ENCODE peak calls at places on chromosome 21, in four cellular contexts. B is PC-3; Z is CD8-positive, alpha-beta T cell; Y is endothelial cell of umbilical vein. T is an unnamed sample. For H3K4me1, the result is how much of the 10 kb centered on the place peaks cover.

GRCh38 chr21:36070999-36071398 is 1.2 kb downstream of the CBR1 start:
- DNase-seq in B (no peak), Y (no peak), Z (no peak), T (no peak)

GRCh38 chr21:45319461-45320211 is 31.9 kb upstream of the POFUT2 start:
- DNase-seq in B (no peak), Y (peak), Z (no peak), T (no peak)

GRCh38 chr21:18245493-18245967 is 897 bp downstream of the CHODL start:
- DNase-seq in Z (no peak), B (no peak), Y (no peak), T (peak)

GRCh38 chr21:31945116-31945515 is 72.3 kb downstream of the HUNK start:
- DNase-seq in Y (no peak), B (no peak), Z (no peak), T (no peak)

GRCh38 chr21:38631171-38631570 is 132.9 kb upstream of the ERG start:
- DNase-seq in Z (no peak), Y (no peak), B (no peak), T (no peak)

GRCh38 chr21:32412162-32412997 is at the start of gene EVA1C:
- DNase-seq in Y (peak), Z (peak), B (peak), T (no peak)

GRCh38 chr21:43975469-43976098 is 36.5 kb upstream of the TRAPPC10 start:
- DNase-seq in Y (peak), Z (peak), B (peak), T (peak)

GRCh38 chr21:32797679-32798078 is 26.1 kb upstream of the PAXBP1 start:
- DNase-seq in Z (no peak), Y (no peak), B (no peak), T (no peak)

GRCh38 chr21:29656504-29657227 is 283.1 kb downstream of the GRIK1 start:
- DNase-seq in Y (peak), Z (no peak), B (peak), T (peak)

GRCh38 chr21:46606427-46606813 is 1.5 kb upstream of the S100B start:
- DNase-seq in Z (no peak), Y (no peak), B (no peak), T (no peak)

GRCh38 chr21:46608672-46609111 is 3.8 kb upstream of the S100B start:
- DNase-seq in Z (no peak), Y (no peak), B (no peak), T (no peak)

GRCh38 chr21:46613391-46613790 is 8.5 kb upstream of the S100B start:
- DNase-seq in Z (no peak), B (no peak), Y (no peak), T (no peak)

GRCh38 chr21:46607605-46608004 is 2.7 kb upstream of the S100B start:
- DNase-seq in Y (no peak), Z (no peak), B (no peak), T (no peak)

GRCh38 chr21:46610018-46610701 is 5.3 kb upstream of the S100B start:
- DNase-seq in Z (no peak), B (no peak), Y (no peak), T (no peak)
- TF ChIP-seq CTCF in Z (no peak), B (no peak), Y (no peak), T (no peak)

GRCh38 chr21:34177919-34178567 is 104.7 kb downstream of the MRPS6 start:
- DNase-seq in Z (no peak), B (no peak), Y (no peak), T (no peak)

GRCh38 chr21:34181418-34181817 is 108.0 kb downstream of the MRPS6 start:
- DNase-seq in Y (no peak), Z (no peak), B (no peak), T (no peak)

GRCh38 chr21:34180826-34181359 is 107.5 kb downstream of the MRPS6 start:
- DNase-seq in Y (no peak), Z (no peak), B (no peak), T (no peak)

GRCh38 chr21:34180406-34180805 is 107.0 kb downstream of the MRPS6 start:
- DNase-seq in Z (no peak), B (no peak), Y (no peak), T (no peak)

DNA sequence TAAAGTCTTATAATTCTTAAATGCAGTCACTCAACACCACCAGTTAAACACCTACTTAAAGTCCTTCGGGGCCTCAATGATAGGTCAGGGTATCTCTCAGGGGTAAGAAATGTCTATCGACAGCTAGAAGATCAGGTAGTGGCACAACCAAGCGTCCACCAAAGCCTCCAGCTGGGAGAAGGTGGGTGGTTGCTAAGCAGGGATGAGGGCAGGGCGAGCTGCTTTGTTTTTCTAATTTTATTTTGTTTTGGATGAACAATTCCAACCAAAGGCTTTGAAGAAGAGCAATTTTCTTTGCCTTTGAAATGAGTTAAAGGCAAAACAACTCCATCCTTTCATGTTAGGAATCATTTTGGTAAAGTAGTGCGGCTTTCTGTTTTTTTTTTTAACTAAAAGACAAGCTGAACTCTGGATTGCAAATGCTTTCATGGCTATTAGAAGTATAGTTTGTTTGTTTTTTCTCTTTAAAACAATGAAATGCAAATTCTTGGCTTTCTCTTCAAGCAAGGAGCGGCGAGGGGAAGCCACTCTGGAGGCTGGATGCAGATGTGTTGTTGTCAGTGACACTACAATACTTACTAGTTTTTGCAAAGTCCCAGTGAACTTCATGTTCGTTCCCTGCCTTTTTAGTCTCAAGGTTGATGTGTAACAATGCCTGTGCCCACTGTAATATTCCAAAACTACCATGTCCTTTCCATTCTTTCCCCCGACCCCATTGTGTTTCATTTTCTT is 106.0 kb downstream of the MRPS6 start:
- DNase-seq in Y (no peak), Z (no peak), B (no peak), T (no peak)
- H3K27ac ChIP-seq in Y (no peak), Z (no peak), B (no peak), T (no peak)

GRCh38 chr21:42066521-42066920 is 4.6 kb upstream of the UMODL1 start:
- DNase-seq in Z (no peak), B (no peak), Y (no peak), T (no peak)
- H3K4me1 ChIP-seq in Z (under half), B (under half), Y (under half), T (under half)

DNA sequence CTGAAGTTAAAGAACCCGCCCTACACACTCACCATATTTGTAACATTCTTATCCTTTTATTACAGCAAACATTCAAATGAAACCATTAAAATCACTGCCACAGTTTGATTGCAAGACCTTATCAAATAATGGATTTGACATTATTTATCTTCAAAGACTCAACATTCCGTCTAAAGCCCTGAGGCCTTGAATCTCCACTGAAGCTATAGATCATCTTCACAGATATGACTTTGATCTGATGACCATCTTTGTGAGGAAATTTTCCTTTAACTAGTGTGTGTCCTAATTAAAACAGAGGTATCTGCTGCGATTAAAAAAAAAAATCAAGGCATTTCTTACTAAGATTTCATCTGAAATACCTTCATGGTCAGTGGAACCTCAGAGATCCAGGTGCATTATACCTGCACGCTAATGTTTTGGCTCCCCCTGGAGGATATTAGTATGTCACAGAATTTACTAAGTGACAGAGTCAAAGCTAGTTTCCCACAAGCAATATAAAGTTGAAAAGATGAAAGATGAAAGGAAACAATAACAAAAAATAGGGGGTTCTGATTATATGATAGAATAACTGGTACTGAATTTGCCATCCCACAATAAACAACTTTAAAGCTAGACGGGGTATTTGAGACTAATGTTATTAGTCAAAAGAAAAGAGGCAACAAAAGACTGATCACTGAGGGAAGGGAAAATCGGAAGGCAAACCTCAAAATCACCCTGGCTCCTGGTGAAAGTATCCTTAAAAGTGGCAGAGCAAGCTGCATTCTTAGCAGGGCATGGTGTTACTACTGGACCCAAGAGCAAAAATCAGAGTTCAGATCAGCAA is 923.4 kb downstream of the NCAM2 start:
- DNase-seq in Z (no peak), B (peak), Y (no peak), T (peak)
- TF ChIP-seq CTCF in Z (no peak), B (peak), Y (peak), T (peak)